ENCODE peak calls at places on chromosomes 13 and 19, in six cellular contexts. O, X, S, N, M and Y are unnamed samples.

GRCh38 chr13:110431851-110432294 is 124.8 kb downstream of the COL4A2 start:
- DNase-seq in O (no peak), X (no peak), S (no peak), N (peak), M (no peak), Y (no peak)

GRCh38 chr19:55319786-55320185 is 5.4 kb downstream of the TMEM150B start:
- DNase-seq in O (no peak), X (no peak), S (peak), N (no peak), M (no peak), Y (peak)

GRCh38 chr19:406999-407491 is 1.9 kb downstream of the C2CD4C start:
- DNase-seq in O (peak), X (no peak), S (no peak), N (no peak), M (no peak), Y (peak)

GRCh38 chr13:98507060-98507797 is 69.7 kb downstream of the STK24 start:
- DNase-seq in O (no peak), X (no peak), S (peak), N (peak), M (peak), Y (peak)

GRCh38 chr13:89832827-89833226 is 1514.7 kb upstream of the MIR17HG start:
- DNase-seq in O (no peak), X (no peak), S (no peak), N (no peak), M (no peak), Y (no peak)

GRCh38 chr13:98225036-98225940 is 48.2 kb upstream of the RNF113B start:
- DNase-seq in O (no peak), X (no peak), S (no peak), N (no peak), M (no peak), Y (no peak)

GRCh38 chr19:47444388-47444821 is 25.1 kb upstream of the MEIS3 start:
- DNase-seq in O (no peak), X (no peak), S (peak), N (no peak), M (no peak), Y (peak)

GRCh38 chr13:50318887-50319286 is 303.6 kb downstream of the KCNRG start:
- DNase-seq in O (no peak), X (no peak), S (no peak), N (no peak), M (no peak), Y (no peak)

GRCh38 chr13:110328509-110328908 is 21.4 kb downstream of the COL4A2 start:
- DNase-seq in O (no peak), X (no peak), S (no peak), N (no peak), M (no peak), Y (no peak)

GRCh38 chr19:14715841-14716240 is 26.0 kb downstream of the ZNF333 start:
- DNase-seq in O (no peak), X (no peak), S (no peak), N (no peak), M (no peak), Y (no peak)

GRCh38 chr13:37816276-37816675 is 53.3 kb downstream of the TRPC4 start:
- DNase-seq in O (no peak), X (no peak), S (no peak), N (no peak), M (no peak), Y (no peak)

GRCh38 chr19:17611462-17612244 is 56.2 kb downstream of the COLGALT1 start:
- DNase-seq in O (no peak), X (no peak), S (no peak), N (no peak), M (no peak), Y (no peak)

GRCh38 chr19:3821857-3822364 is 35.7 kb upstream of the MATK start:
- DNase-seq in O (peak), X (no peak), S (peak), N (peak), M (no peak), Y (peak)

GRCh38 chr19:33462112-33462726 is 59.4 kb downstream of the PEPD start:
- DNase-seq in O (no peak), X (no peak), S (no peak), N (no peak), M (no peak), Y (peak)

GRCh38 chr19:4501005-4501591 is 17.2 kb downstream of the PLIN4 start:
- DNase-seq in O (no peak), X (no peak), S (no peak), N (no peak), M (no peak), Y (no peak)

GRCh38 chr19:17605117-17605516 is 49.7 kb downstream of the COLGALT1 start:
- DNase-seq in O (no peak), X (no peak), S (no peak), N (no peak), M (no peak), Y (no peak)

GRCh38 chr13:98565726-98566577 is 11.0 kb downstream of the STK24 start:
- DNase-seq in O (no peak), X (no peak), S (no peak), N (no peak), M (no peak), Y (no peak)

GRCh38 chr13:23159587-23160240 is 21.1 kb upstream of the SGCG start:
- DNase-seq in O (no peak), X (no peak), S (peak), N (no peak), M (no peak), Y (peak)

GRCh38 chr19:46990998-46991676 is 28.5 kb upstream of the NPAS1 start:
- DNase-seq in O (peak), X (peak), S (peak), N (peak), M (peak), Y (peak)

GRCh38 chr13:100513171-100513570 is 75.4 kb downstream of the GGACT start:
- DNase-seq in O (no peak), X (no peak), S (no peak), N (no peak), M (no peak), Y (no peak)

GRCh38 chr19:13262450-13262849 is 112.2 kb downstream of the IER2 start:
- DNase-seq in O (no peak), X (peak), S (no peak), N (no peak), M (peak), Y (no peak)

GRCh38 chr19:48311384-48311783 is 14.0 kb upstream of the EMP3 start:
- DNase-seq in O (no peak), X (no peak), S (no peak), N (no peak), M (no peak), Y (no peak)

GRCh38 chr13:52664269-52664668 is 11.6 kb downstream of the SUGT1 start:
- DNase-seq in O (no peak), X (no peak), S (no peak), N (no peak), M (no peak), Y (no peak)

GRCh38 chr13:52669677-52670076 is 17.0 kb downstream of the SUGT1 start:
- DNase-seq in O (no peak), X (no peak), S (no peak), N (no peak), M (no peak), Y (no peak)

GRCh38 chr13:52670726-52671125 is 18.1 kb downstream of the SUGT1 start:
- DNase-seq in O (no peak), X (no peak), S (no peak), N (no peak), M (no peak), Y (no peak)

GRCh38 chr13:52659340-52659739 is 6.7 kb downstream of the SUGT1 start:
- DNase-seq in O (no peak), X (no peak), S (no peak), N (no peak), M (no peak), Y (no peak)

GRCh38 chr13:52665325-52665724 is 12.7 kb downstream of the SUGT1 start:
- DNase-seq in O (no peak), X (peak), S (no peak), N (no peak), M (no peak), Y (no peak)
- TF ChIP-seq CTCF in O (no peak), X (peak), S (peak), N (peak), M (no peak), Y (no peak)

GRCh38 chr19:10431254-10431942 is 11.1 kb downstream of the PDE4A start:
- DNase-seq in O (no peak), X (no peak), S (no peak), N (no peak), M (no peak), Y (no peak)
- TF ChIP-seq CTCF in O (no peak), X (peak), S (no peak), N (no peak), M (no peak), Y (no peak)

GRCh38 chr13:57629391-57629804 is 2.1 kb upstream of the PCDH17 start:
- DNase-seq in O (no peak), X (no peak), S (peak), N (no peak), M (no peak), Y (no peak)

GRCh38 chr13:57629821-57630235 is 1.7 kb upstream of the PCDH17 start:
- DNase-seq in O (no peak), X (no peak), S (peak), N (peak), M (peak), Y (peak)

GRCh38 chr13:57630661-57631606 is 610 bp upstream of the PCDH17 start:
- DNase-seq in O (no peak), X (peak), S (no peak), N (no peak), M (no peak), Y (peak)

GRCh38 chr13:57624565-57625435 is 6.7 kb upstream of the PCDH17 start:
- DNase-seq in O (no peak), X (peak), S (peak), N (no peak), M (no peak), Y (peak)

DNA sequence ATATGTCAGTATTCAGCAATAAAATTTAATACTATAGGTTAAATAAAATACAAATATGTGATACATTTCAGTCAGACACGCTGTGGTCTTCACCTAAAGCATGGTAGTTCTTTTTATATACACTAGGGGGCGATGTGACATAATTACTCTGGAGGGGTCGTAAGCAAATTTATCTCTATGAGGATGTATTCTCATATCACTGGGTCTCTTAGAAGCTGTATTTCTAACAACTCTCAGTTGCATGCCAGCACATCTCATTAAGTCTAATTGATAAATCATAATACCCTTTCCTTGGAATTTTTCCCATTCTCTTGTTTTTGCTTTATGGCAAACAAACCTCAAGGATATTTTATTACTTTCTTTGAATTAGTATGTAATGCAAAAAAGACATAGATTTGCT is 3.9 kb upstream of the PCDH17 start:
- DNase-seq in O (no peak), X (peak), S (no peak), N (no peak), M (no peak), Y (no peak)
- TF ChIP-seq CTCF in O (peak), X (peak), S (peak), N (peak), M (peak), Y (peak)

DNA sequence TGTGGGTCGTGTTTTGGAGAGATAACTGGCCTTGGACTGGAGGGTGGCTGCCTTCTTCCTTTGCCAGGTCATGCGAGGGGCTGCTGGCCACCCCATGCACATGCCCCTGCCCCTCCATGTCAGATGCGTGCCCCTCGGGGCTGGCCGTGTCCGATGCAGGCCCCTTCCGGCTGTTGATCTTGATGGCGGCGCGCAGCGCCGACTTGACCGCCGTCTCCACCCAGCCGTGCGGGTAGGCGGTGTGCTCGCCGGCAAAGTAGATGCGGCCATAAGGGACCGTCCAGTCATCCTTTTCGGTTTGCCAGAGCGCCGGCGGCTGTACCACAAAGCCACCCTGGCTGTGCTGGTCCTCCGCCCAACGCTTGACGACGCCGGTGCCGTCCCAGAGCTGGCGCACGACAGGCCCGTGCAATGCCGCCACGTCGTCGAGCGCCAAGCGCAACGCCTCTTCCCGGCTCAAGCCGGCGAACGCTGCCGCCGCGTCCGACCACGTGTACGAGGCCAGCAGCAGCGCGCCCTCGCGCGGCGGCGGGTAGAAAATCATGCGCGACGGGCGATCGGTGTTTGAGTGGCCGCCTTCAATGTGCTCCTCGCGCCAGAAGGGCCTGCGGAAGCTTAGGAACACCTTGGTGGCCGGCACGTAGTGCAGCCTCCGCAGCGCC is 6.9 kb downstream of the IL4I1 start:
- DNase-seq in O (peak), X (no peak), S (peak), N (peak), M (peak), Y (peak)
- TF ChIP-seq CTCF in O (peak), X (peak), S (peak), N (peak), M (peak), Y (peak)